ENCODE peak calls at places on chromosomes 4 and X, in four cellular contexts. H is CD4-positive, alpha-beta T cell; Q is A549; Z is NCI-H1105 treated with DMSO at 0.1 percent for 48 hours. K is an unnamed sample.

GRCh38 chr4:71162386-71162785 is 168.9 kb downstream of the DCK start:
- DNase-seq in H (no peak), Q (no peak), Z (no peak), K (no peak)

GRCh38 chrX:115018040-115018647 is 728 bp upstream of the IL13RA2 start:
- DNase-seq in H (no peak), Q (no peak), Z (no peak), K (no peak)

GRCh38 chr4:10078481-10079233 is 37.9 kb downstream of the WDR1 start:
- DNase-seq in H (no peak), Q (no peak), Z (no peak), K (no peak)

GRCh38 chr4:165666836-165667235 is 206.2 kb upstream of the TLL1 start:
- DNase-seq in H (no peak), Q (no peak), Z (no peak), K (no peak)

GRCh38 chr4:171896426-171896825 is 83.2 kb downstream of the GALNTL6 start:
- DNase-seq in H (no peak), Q (no peak), Z (no peak), K (no peak)

GRCh38 chr4:182884046-182884445 is 33.1 kb downstream of the DCTD start:
- DNase-seq in H (no peak), Q (no peak), Z (no peak), K (no peak)

GRCh38 chrX:19593684-19594083 is 78.4 kb upstream of the MAP3K15 start:
- DNase-seq in H (no peak), Q (peak; percentile 36), Z (peak; percentile 12), K (no peak)

GRCh38 chr4:6195602-6196319 is 4.6 kb downstream of the JAKMIP1 start:
- DNase-seq in H (no peak), Q (no peak), Z (no peak), K (no peak)

GRCh38 chr4:151013944-151014343 is 1.1 kb downstream of the LRBA start:
- DNase-seq in H (no peak), Q (no peak), Z (no peak), K (no peak)

GRCh38 chr4:185535818-185536729 is 767 bp upstream of the PDLIM3 start:
- DNase-seq in H (no peak), Q (no peak), Z (peak; percentile 5), K (no peak)

GRCh38 chrX:48558270-48558669 is 16.0 kb upstream of the RBM3 start:
- DNase-seq in H (no peak), Q (peak; percentile 36), Z (no peak), K (no peak)

GRCh38 chr4:25299476-25300203 is 12.9 kb upstream of the ZCCHC4 start:
- DNase-seq in H (no peak), Q (no peak), Z (no peak), K (no peak)

GRCh38 chr4:94892051-94892450 is 134.3 kb downstream of the BMPR1B start:
- DNase-seq in H (no peak), Q (peak; percentile 78), Z (no peak), K (no peak)

GRCh38 chr4:107122736-107123135 is 86.6 kb upstream of the DKK2 start:
- DNase-seq in H (no peak), Q (no peak), Z (no peak), K (no peak)

GRCh38 chrX:53071604-53072417 is 10.4 kb upstream of the TSPYL2 start:
- DNase-seq in H (peak; percentile 47), Q (peak; percentile 76), Z (peak; percentile 78), K (peak; percentile 41)

GRCh38 chr4:41070516-41071281 is 143.6 kb downstream of the APBB2 start:
- DNase-seq in H (no peak), Q (no peak), Z (no peak), K (no peak)

K was measured in NK-92 treated with Interleukin-12 subunit alpha and Interleukin-12 subunit beta, amount 100 ng/mL, for 24 hours.